ENCODE peak calls at places on chromosomes 5 and 9, in five cellular contexts. G is SK-N-SH, Z is GM12878, A is HepG2, T is A549. M is an unnamed sample.

GRCh38 chr5:101678494-101679193 is 617.4 kb downstream of the SLCO4C1 start:
- DNase-seq in G (peak), A (peak), Z (peak), T (peak), M (peak)

GRCh38 chr5:133433641-133434040 is 178.7 kb downstream of the FSTL4 start:
- DNase-seq in A (no peak), G (no peak), T (no peak), Z (no peak), M (no peak)

GRCh38 chr5:72137826-72138409 is 30.6 kb downstream of the MAP1B start:
- DNase-seq in T (peak), G (no peak), A (peak), Z (no peak), M (no peak)

GRCh38 chr9:135820661-135821060 is 86.7 kb downstream of the CAMSAP1 start:
- DNase-seq in T (no peak), G (no peak), Z (no peak), A (no peak), M (no peak)

GRCh38 chr5:36896476-36896875 is 19.9 kb downstream of the NIPBL start:
- DNase-seq in G (no peak), T (no peak), Z (no peak), A (no peak), M (no peak)

GRCh38 chr5:169226904-169227303 is 74.0 kb downstream of the SLIT3 start:
- DNase-seq in T (no peak), Z (no peak), A (no peak), G (peak), M (no peak)

GRCh38 chr9:114662081-114662989 is 4.7 kb upstream of the TEX53 start:
- DNase-seq in G (peak), T (peak), A (peak), Z (no peak), M (peak)

GRCh38 chr9:102225806-102226441 is 487.5 kb upstream of the GRIN3A start:
- DNase-seq in Z (no peak), A (no peak), G (no peak), T (no peak), M (no peak)

GRCh38 chr5:157740211-157740610 is 3.3 kb upstream of the LSM11 start:
- DNase-seq in G (peak), A (peak), Z (no peak), T (peak), M (peak)

GRCh38 chr5:149886697-149887470 is 57.7 kb downstream of the PDE6A start:
- DNase-seq in T (no peak), Z (no peak), A (no peak), G (no peak), M (no peak)

GRCh38 chr9:33109097-33109496 is 32.6 kb upstream of the SMU1 start:
- DNase-seq in T (no peak), A (no peak), G (no peak), Z (no peak), M (no peak)

GRCh38 chr5:132779961-132780360 is 2.9 kb upstream of the SEPTIN8 start:
- DNase-seq in G (no peak), A (no peak), T (no peak), Z (no peak), M (no peak)

GRCh38 chr5:96509313-96509712 is 76.3 kb upstream of the PCSK1 start:
- DNase-seq in G (no peak), Z (no peak), T (peak), A (no peak), M (no peak)

GRCh38 chr5:139705191-139705590 is 57.0 kb downstream of the CXXC5 start:
- DNase-seq in A (no peak), G (no peak), Z (no peak), T (no peak), M (no peak)

GRCh38 chr5:176547811-176548210 is 1.3 kb upstream of the CDHR2 start:
- DNase-seq in G (no peak), T (no peak), Z (no peak), A (peak), M (no peak)

GRCh38 chr9:121395558-121395957 is 25.5 kb upstream of the STOM start:
- DNase-seq in Z (no peak), G (no peak), T (no peak), A (no peak), M (no peak)

GRCh38 chr5:1111727-1112289 is at the start of gene SLC12A7:
- DNase-seq in T (peak), A (no peak), Z (no peak), G (peak), M (peak)
- TF ChIP-seq MAX in T (peak), A (no peak), Z (peak), G (no peak), M (no peak)

DNA sequence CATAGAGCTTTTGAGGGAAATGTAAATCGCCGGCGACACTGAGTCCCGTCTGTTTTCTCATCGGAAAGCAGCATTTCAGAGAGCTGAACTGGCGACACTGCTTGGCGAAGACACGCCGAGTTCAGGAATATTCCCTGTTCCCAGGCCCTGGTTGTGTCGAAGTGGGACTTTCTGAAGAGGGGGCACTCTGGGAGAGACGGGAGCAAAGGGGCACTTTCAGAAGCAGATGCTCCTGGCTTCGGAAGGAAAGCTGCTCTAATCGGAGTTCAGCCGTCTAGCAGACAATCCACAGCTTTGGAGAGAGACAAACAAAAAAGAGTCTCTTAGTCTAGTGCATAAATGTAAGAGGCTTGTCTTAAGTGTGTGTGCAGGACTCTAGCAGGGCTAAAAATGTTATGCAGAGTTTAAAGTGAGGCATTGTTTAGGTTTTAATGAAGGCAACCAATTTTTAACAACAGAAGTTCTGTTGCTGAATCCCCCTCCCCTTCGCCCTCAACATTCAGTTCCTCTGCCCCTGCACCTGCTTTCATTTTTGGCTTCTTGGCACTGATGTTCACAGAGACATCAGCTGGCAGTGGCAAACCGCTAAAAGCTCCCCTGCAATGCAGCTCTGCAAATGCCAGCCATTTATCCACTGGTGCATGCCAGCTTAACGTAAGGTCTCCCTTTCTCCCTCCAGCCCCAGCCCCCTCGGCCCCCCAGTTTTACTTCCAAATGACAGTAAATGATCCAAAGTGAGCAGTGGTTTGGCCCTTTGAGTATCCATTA is 289.5 kb upstream of the MPDZ start:
- DNase-seq in Z (no peak), T (no peak), G (no peak), A (no peak), M (no peak)
- TF ChIP-seq CTCF in Z (no peak), T (no peak), G (no peak), A (no peak), M (no peak)

GRCh38 chr5:83827111-83827541 is 106.5 kb upstream of the HAPLN1 start:
- DNase-seq in Z (no peak), T (no peak), A (no peak), G (no peak), M (no peak)
- TF ChIP-seq MAX in Z (no peak), T (no peak), A (no peak), G (no peak), M (no peak)

GRCh38 chr9:126346031-126346430 is 19.4 kb downstream of the MVB12B start:
- DNase-seq in Z (no peak), G (no peak), T (no peak), A (no peak), M (no peak)

GRCh38 chr9:126347093-126347492 is 20.5 kb downstream of the MVB12B start:
- DNase-seq in Z (no peak), T (no peak), A (no peak), G (no peak), M (no peak)

GRCh38 chr9:126341461-126341860 is 14.8 kb downstream of the MVB12B start:
- DNase-seq in Z (no peak), G (no peak), A (no peak), T (no peak), M (no peak)

GRCh38 chr9:126342621-126343031 is 16.0 kb downstream of the MVB12B start:
- DNase-seq in Z (no peak), A (peak), T (no peak), G (no peak), M (no peak)

DNA sequence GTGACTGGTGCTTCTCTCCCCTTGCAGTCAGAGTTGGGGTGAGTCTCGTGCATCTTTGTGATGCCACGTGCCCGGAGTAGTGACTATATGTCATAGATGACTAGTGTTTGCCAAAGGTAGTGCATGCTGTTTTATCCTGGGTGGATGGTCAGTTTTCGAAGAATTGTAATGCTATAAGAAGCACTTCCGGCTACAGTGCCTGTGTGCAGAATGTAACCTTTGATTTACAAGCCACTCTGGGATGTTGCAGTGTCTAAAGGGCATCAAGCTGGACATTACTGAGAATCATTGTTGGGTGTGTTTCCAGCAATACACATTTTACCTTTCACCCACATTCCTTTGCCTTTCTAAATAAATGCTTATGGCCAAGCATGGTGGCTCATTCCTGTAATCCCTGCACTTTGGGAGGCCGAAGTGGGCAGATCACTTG is 16.7 kb downstream of the MVB12B start:
- DNase-seq in Z (no peak), T (no peak), G (no peak), A (peak), M (no peak)
- TF ChIP-seq CTCF in Z (no peak), T (no peak), G (no peak), A (no peak), M (no peak)

GRCh38 chr5:59587489-59588337 is 305.8 kb downstream of the PDE4D start:
- DNase-seq in Z (no peak), G (peak), A (no peak), T (peak), M (peak)
- TF ChIP-seq MAX in Z (no peak), G (peak), A (no peak), T (peak), M (no peak)

M was measured in WTC11.